ENCODE peak calls at places on chromosomes 5 and 9, in four cellular contexts. One of them, this sample, is unnamed.

GRCh38 chr9:35229066-35229778 is 67.4 kb downstream of the UNC13B start:
- DNase-seq in aorta: no peak
- DNase-seq in ovary: no peak
- DNase-seq in cerebellar cortex: no peak
- DNase-seq in this sample: no peak

GRCh38 chr9:133045132-133045531 is 14.3 kb downstream of the GTF3C5 start:
- DNase-seq in aorta: no peak
- DNase-seq in ovary: no peak
- DNase-seq in cerebellar cortex: no peak
- DNase-seq in this sample: no peak

GRCh38 chr5:55742778-55743177 is 4.9 kb downstream of the DDX4 start:
- DNase-seq in aorta: no peak
- DNase-seq in ovary: no peak
- DNase-seq in cerebellar cortex: no peak
- DNase-seq in this sample: no peak

GRCh38 chr9:128554155-128554862 is 1.9 kb downstream of the SPTAN1 start:
- DNase-seq in ovary: peak
- DNase-seq in aorta: no peak
- DNase-seq in cerebellar cortex: peak
- DNase-seq in this sample: peak

GRCh38 chr9:35366627-35367026 is 123.3 kb upstream of the RUSC2 start:
- DNase-seq in ovary: no peak
- DNase-seq in aorta: no peak
- DNase-seq in cerebellar cortex: no peak
- DNase-seq in this sample: no peak

GRCh38 chr5:56822961-56823360 is 7.6 kb downstream of the MAP3K1 start:
- DNase-seq in cerebellar cortex: no peak
- DNase-seq in ovary: no peak
- DNase-seq in aorta: no peak
- DNase-seq in this sample: no peak

GRCh38 chr5:73388371-73388684 is 60.2 kb downstream of the FOXD1 start:
- DNase-seq in ovary: no peak
- DNase-seq in aorta: no peak
- DNase-seq in cerebellar cortex: no peak
- DNase-seq in this sample: no peak

GRCh38 chr9:94719878-94720277 is 6.6 kb upstream of the AOPEP start:
- DNase-seq in ovary: no peak
- DNase-seq in aorta: no peak
- DNase-seq in cerebellar cortex: no peak
- DNase-seq in this sample: no peak

GRCh38 chr9:78692871-78693270 is 395.9 kb downstream of the PSAT1 start:
- DNase-seq in aorta: no peak
- DNase-seq in ovary: no peak
- DNase-seq in cerebellar cortex: no peak
- DNase-seq in this sample: no peak

GRCh38 chr5:135400866-135401265 is 1.8 kb upstream of the MACROH2A1 start:
- DNase-seq in ovary: no peak
- DNase-seq in cerebellar cortex: no peak
- DNase-seq in aorta: no peak
- DNase-seq in this sample: no peak

GRCh38 chr5:38008198-38008597 is 168.4 kb upstream of the GDNF start:
- DNase-seq in ovary: no peak
- DNase-seq in aorta: no peak
- DNase-seq in cerebellar cortex: no peak
- DNase-seq in this sample: no peak

GRCh38 chr5:32258406-32258805 is 54.3 kb downstream of the MTMR12 start:
- DNase-seq in aorta: no peak
- DNase-seq in cerebellar cortex: no peak
- DNase-seq in ovary: no peak
- DNase-seq in this sample: no peak

GRCh38 chr9:121518634-121519033 is 19.0 kb upstream of the GGTA1 start:
- DNase-seq in ovary: no peak
- DNase-seq in aorta: no peak
- DNase-seq in cerebellar cortex: no peak
- DNase-seq in this sample: no peak

GRCh38 chr5:74380193-74380592 is 260.3 kb downstream of the ENC1 start:
- DNase-seq in ovary: no peak
- DNase-seq in aorta: no peak
- DNase-seq in cerebellar cortex: no peak
- DNase-seq in this sample: no peak

GRCh38 chr5:89417990-89418820 is 535.2 kb upstream of the MEF2C start:
- DNase-seq in ovary: no peak
- DNase-seq in cerebellar cortex: no peak
- DNase-seq in aorta: no peak
- DNase-seq in this sample: no peak

GRCh38 chr5:68730220-68731010 is 363.4 kb upstream of the SLC30A5 start:
- DNase-seq in ovary: peak
- DNase-seq in cerebellar cortex: peak
- DNase-seq in aorta: no peak
- DNase-seq in this sample: peak

GRCh38 chr9:127224178-127224882 is 40.2 kb upstream of the GARNL3 start:
- DNase-seq in cerebellar cortex: peak
- DNase-seq in aorta: peak
- DNase-seq in ovary: peak
- DNase-seq in this sample: peak

GRCh38 chr9:121741198-121741918 is 89.9 kb downstream of the DAB2IP start:
- DNase-seq in aorta: no peak
- DNase-seq in cerebellar cortex: peak
- DNase-seq in ovary: no peak
- DNase-seq in this sample: no peak

GRCh38 chr5:159017787-159018186 is 81.9 kb downstream of the EBF1 start:
- DNase-seq in ovary: peak
- DNase-seq in aorta: peak
- DNase-seq in cerebellar cortex: no peak
- DNase-seq in this sample: peak

GRCh38 chr9:125332527-125332926 is 70.9 kb downstream of the GAPVD1 start:
- DNase-seq in aorta: no peak
- DNase-seq in ovary: no peak
- DNase-seq in cerebellar cortex: no peak
- DNase-seq in this sample: no peak

GRCh38 chr5:98106116-98107088 is 667.1 kb upstream of the RGMB start:
- DNase-seq in cerebellar cortex: no peak
- DNase-seq in aorta: no peak
- DNase-seq in ovary: no peak
- DNase-seq in this sample: no peak

GRCh38 chr9:73239868-73240267 is 88.2 kb downstream of the ANXA1 start:
- DNase-seq in cerebellar cortex: no peak
- DNase-seq in aorta: no peak
- DNase-seq in ovary: no peak
- DNase-seq in this sample: no peak

GRCh38 chr9:561430-561829 is 280.1 kb upstream of the DMRT1 start:
- DNase-seq in cerebellar cortex: no peak
- DNase-seq in ovary: no peak
- DNase-seq in aorta: no peak
- DNase-seq in this sample: no peak

GRCh38 chr5:66442951-66443445 is 153.2 kb upstream of the MAST4 start:
- DNase-seq in aorta: no peak
- DNase-seq in ovary: peak
- DNase-seq in cerebellar cortex: no peak
- DNase-seq in this sample: no peak

GRCh38 chr5:175226506-175226905 is 217.5 kb downstream of the DRD1 start:
- DNase-seq in cerebellar cortex: no peak
- DNase-seq in aorta: no peak
- DNase-seq in ovary: no peak
- DNase-seq in this sample: no peak

GRCh38 chr5:11777096-11777495 is 127.2 kb downstream of the CTNND2 start:
- DNase-seq in aorta: no peak
- DNase-seq in ovary: no peak
- DNase-seq in cerebellar cortex: no peak
- DNase-seq in this sample: no peak

GRCh38 chr9:2967779-2968178 is 123.9 kb upstream of the PUM3 start:
- DNase-seq in aorta: no peak
- DNase-seq in ovary: no peak
- DNase-seq in cerebellar cortex: no peak
- DNase-seq in this sample: no peak

GRCh38 chr9:16150938-16151650 is 598.3 kb downstream of the CCDC171 start:
- DNase-seq in cerebellar cortex: no peak
- DNase-seq in ovary: no peak
- DNase-seq in aorta: no peak
- DNase-seq in this sample: no peak

GRCh38 chr5:30040483-30041116 is 1152.9 kb upstream of the CDH6 start:
- DNase-seq in cerebellar cortex: peak
- DNase-seq in ovary: no peak
- DNase-seq in aorta: no peak
- DNase-seq in this sample: no peak

GRCh38 chr5:110900829-110901228 is 162.0 kb downstream of the SLC25A46 start:
- DNase-seq in aorta: no peak
- DNase-seq in cerebellar cortex: no peak
- DNase-seq in ovary: no peak
- DNase-seq in this sample: no peak

GRCh38 chr9:109880276-109881169 is 100.5 kb downstream of the PALM2AKAP2 start:
- DNase-seq in cerebellar cortex: peak
- DNase-seq in aorta: no peak
- DNase-seq in ovary: no peak
- DNase-seq in this sample: no peak

GRCh38 chr5:41157272-41157671 is 56.1 kb downstream of the C6 start:
- DNase-seq in cerebellar cortex: no peak
- DNase-seq in ovary: no peak
- DNase-seq in aorta: no peak
- DNase-seq in this sample: no peak

GRCh38 chr5:72392326-72392733 is 72.2 kb downstream of the PTCD2 start:
- DNase-seq in cerebellar cortex: peak
- DNase-seq in aorta: no peak
- DNase-seq in ovary: no peak
- DNase-seq in this sample: no peak

GRCh38 chr5:173762930-173763329 is 125.2 kb upstream of the CPEB4 start:
- DNase-seq in cerebellar cortex: no peak
- DNase-seq in ovary: no peak
- DNase-seq in aorta: no peak
- DNase-seq in this sample: no peak